ENCODE peak calls at places on chromosomes 4 and X, in ten cellular contexts. U is GM20000; N is dorsolateral prefrontal cortex; K is OCI-LY7; X is cardiac fibroblast; C is CD4-positive, alpha-beta T cell; D is neural progenitor cell; H is pancreas; E is PC-3; J is A549. O is an unnamed sample.
A peak's percentile ranks its signal among the peaks of the same experiment; 100 is the strongest.

GRCh38 chr4:93852680-93853079 is 24.1 kb downstream of the ATOH1 start:
- DNase-seq in U (no peak), N (no peak), K (no peak), X (no peak), C (no peak), D (no peak), H (no peak), E (no peak), J (no peak), O (no peak)

GRCh38 chr4:114494257-114494803 is 104.3 kb upstream of the UGT8 start:
- DNase-seq in U (no peak), N (no peak), K (no peak), X (no peak), C (no peak), D (no peak), H (no peak), E (no peak), J (no peak), O (no peak)

GRCh38 chr4:92885632-92886031 is 581.9 kb downstream of the GRID2 start:
- DNase-seq in U (no peak), N (no peak), K (no peak), X (no peak), C (no peak), D (no peak), H (no peak), E (no peak), J (no peak), O (no peak)

GRCh38 chr4:187235456-187236170 is 512.0 kb upstream of the FAT1 start:
- DNase-seq in U (no peak), N (peak; percentile 59), K (no peak), X (no peak), C (no peak), D (peak; percentile 31), H (no peak), E (peak; percentile 1), J (peak; percentile 2), O (peak; percentile 28)

GRCh38 chr4:19936471-19936870 is 315.2 kb upstream of the SLIT2 start:
- DNase-seq in U (no peak), N (no peak), K (no peak), X (peak; percentile 51), C (no peak), D (no peak), H (no peak), E (no peak), J (no peak), O (peak; percentile 93)

GRCh38 chr4:23844961-23845360 is 44.9 kb downstream of the PPARGC1A start:
- DNase-seq in U (no peak), N (no peak), K (no peak), X (no peak), C (no peak), D (no peak), H (no peak), E (no peak), J (no peak), O (no peak)

GRCh38 chr4:54016504-54016903 is 47.9 kb downstream of the CHIC2 start:
- DNase-seq in U (no peak), N (no peak), K (peak; percentile 90), X (no peak), C (no peak), D (no peak), H (no peak), E (no peak), J (no peak), O (no peak)

GRCh38 chr4:6105311-6105911 is 87.2 kb upstream of the C4orf50 start:
- DNase-seq in U (no peak), N (no peak), K (no peak), X (no peak), C (no peak), D (no peak), H (no peak), E (no peak), J (no peak), O (no peak)

GRCh38 chrX:56797966-56798711 is 69.1 kb downstream of the NBDY start:
- DNase-seq in U (no peak), N (no peak), K (no peak), X (peak; percentile 65), C (no peak), D (no peak), H (peak; percentile 57), E (no peak), J (no peak), O (peak; percentile 69)

GRCh38 chrX:154596290-154596929 is 11.5 kb downstream of the CTAG1A start:
- DNase-seq in U (no peak), N (no peak), K (no peak), X (peak; percentile 60), C (no peak), D (peak; percentile 65), H (peak; percentile 23), E (peak; percentile 94), J (no peak), O (peak; percentile 94)

GRCh38 chrX:127570276-127570675 is 481.9 kb downstream of the ACTRT1 start:
- DNase-seq in U (no peak), N (no peak), K (no peak), X (no peak), C (no peak), D (no peak), H (no peak), E (no peak), J (no peak), O (no peak)

GRCh38 chr4:80138556-80139538 is 58.5 kb upstream of the PRDM8 start:
- DNase-seq in U (peak; percentile 7), N (no peak), K (no peak), X (no peak), C (peak; percentile 32), D (no peak), H (no peak), E (peak; percentile 61), J (no peak), O (peak; percentile 79)

GRCh38 chrX:46279925-46280313 is 265.3 kb downstream of the ZNF674 start:
- DNase-seq in U (no peak), N (no peak), K (no peak), X (no peak), C (no peak), D (no peak), H (no peak), E (peak; percentile 34), J (no peak), O (peak; percentile 57)

GRCh38 chrX:152635941-152636340 is 1.8 kb upstream of the GABRQ start:
- DNase-seq in U (no peak), N (no peak), K (peak; percentile 8), X (peak; percentile 74), C (no peak), D (peak; percentile 74), H (peak; percentile 53), E (peak; percentile 71), J (peak; percentile 65), O (peak; percentile 61)

GRCh38 chrX:120468071-120468470 is 1.0 kb downstream of the LAMP2 start:
- DNase-seq in U (peak; percentile 7), N (no peak), K (peak; percentile 22), X (no peak), C (no peak), D (no peak), H (no peak), E (no peak), J (no peak), O (no peak)

GRCh38 chrX:134542485-134542884 is 82.5 kb downstream of the HPRT1 start:
- DNase-seq in U (no peak), N (no peak), K (peak; percentile 30), X (peak; percentile 88), C (no peak), D (no peak), H (no peak), E (peak; percentile 73), J (peak; percentile 53), O (peak; percentile 83)

GRCh38 chrX:106035064-106035463 is 3.5 kb downstream of the SERPINA7 start:
- DNase-seq in U (no peak), N (no peak), K (peak; percentile 0), X (peak; percentile 1), C (no peak), D (peak; percentile 25), H (no peak), E (peak; percentile 18), J (peak; percentile 0), O (no peak)
- TF ChIP-seq CTCF in U (no peak), N (no peak), K (peak; percentile 57), X (no peak), C (no peak), D (peak; percentile 52), H (no peak), E (peak; percentile 64), J (no peak), O (no peak)

GRCh38 chr4:155207534-155208257 is 740 bp upstream of the NPY2R start:
- DNase-seq in U (no peak), N (peak; percentile 43), K (no peak), X (no peak), C (no peak), D (peak; percentile 83), H (no peak), E (peak; percentile 64), J (peak; percentile 65), O (no peak)

GRCh38 chr4:155208258-155209054 is at the start of gene NPY2R:
- DNase-seq in U (no peak), N (peak; percentile 41), K (no peak), X (no peak), C (no peak), D (peak; percentile 79), H (peak; percentile 8), E (peak; percentile 7), J (peak; percentile 6), O (no peak)
- TF ChIP-seq CTCF in U (no peak), N (no peak), K (no peak), X (no peak), C (no peak), D (peak; percentile 76), H (no peak), E (peak; percentile 31), J (peak; percentile 17), O (no peak)

DNA sequence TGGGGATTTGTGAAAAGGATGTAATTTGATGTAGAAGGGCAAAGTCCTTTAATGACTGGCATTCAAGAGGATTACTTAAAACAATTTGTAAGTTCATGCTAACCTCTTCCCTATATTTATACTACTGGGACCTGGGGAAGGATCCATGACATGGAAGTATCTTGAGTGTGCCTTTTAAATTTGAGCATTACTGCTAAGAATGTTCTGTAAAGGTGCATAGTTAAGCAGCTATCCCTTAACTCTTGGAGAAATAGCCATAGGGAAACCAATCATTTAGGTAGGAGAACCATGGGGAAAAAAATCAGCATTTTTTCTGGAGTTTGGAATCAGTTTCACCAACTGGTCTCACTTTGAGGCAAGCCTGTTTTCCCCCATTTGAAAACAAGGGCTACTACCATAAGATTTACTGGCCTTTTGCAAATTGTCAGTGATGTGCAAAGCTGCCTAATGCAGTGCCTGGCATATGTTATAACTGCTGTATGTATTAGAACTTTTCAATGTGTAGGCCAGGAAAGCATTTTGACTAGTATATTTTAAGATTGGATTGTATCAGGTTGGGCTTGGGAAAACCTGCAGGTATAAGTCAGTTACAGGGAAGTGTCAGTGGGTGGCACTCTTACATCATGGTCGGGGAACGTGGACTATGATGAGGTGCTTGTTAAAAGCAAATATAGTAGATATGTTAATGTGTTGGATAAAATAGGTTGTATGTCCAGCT is 72.1 kb downstream of the PRSS12 start:
- DNase-seq in U (no peak), N (no peak), K (peak; percentile 65), X (peak; percentile 72), C (no peak), D (peak; percentile 70), H (peak; percentile 73), E (peak; percentile 60), J (peak; percentile 71), O (peak; percentile 73)
- TF ChIP-seq CTCF in U (peak; percentile 46), N (peak; percentile 36), K (peak; percentile 83), X (peak; percentile 63), C (peak; percentile 67), D (peak; percentile 80), H (peak; percentile 22), E (peak; percentile 60), J (peak; percentile 43), O (peak; percentile 70)

DNA sequence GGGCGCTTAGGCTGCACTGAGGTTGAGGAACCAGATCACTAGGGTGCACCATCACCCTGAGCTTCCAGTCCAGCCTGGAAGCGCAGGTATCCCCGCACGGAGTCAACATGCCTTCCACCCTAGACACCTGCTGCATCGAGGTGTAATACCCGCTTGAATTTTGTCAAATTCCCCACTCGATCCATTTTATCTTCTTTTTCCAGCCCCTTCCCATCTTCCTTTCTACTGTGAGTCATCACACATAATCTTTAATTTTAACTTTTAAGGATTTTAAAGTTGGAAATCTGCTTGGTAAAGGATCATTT is 824 bp downstream of the PLK4 start:
- DNase-seq in U (peak; percentile 35), N (no peak), K (no peak), X (no peak), C (no peak), D (no peak), H (no peak), E (no peak), J (no peak), O (no peak)
- TF ChIP-seq CTCF in U (no peak), N (no peak), K (no peak), X (no peak), C (no peak), D (no peak), H (no peak), E (peak; percentile 9), J (no peak), O (no peak)